ENCODE peak calls at places on chromosomes 5 and 9, in four cellular contexts. X is upper lobe of left lung, U is GM23338, H is HCT116. E is an unnamed sample.

GRCh38 chr9:35755071-35755470 is 995 bp upstream of the MSMP start:
- DNase-seq in X (no peak), H (no peak), U (no peak), E (no peak)

GRCh38 chr9:20065076-20065475 is 276.2 kb upstream of the SLC24A2 start:
- DNase-seq in X (no peak), H (no peak), U (no peak), E (no peak)

GRCh38 chr5:87361031-87361443 is 51.7 kb downstream of the CCNH start:
- DNase-seq in H (no peak), X (no peak), U (no peak), E (no peak)

GRCh38 chr5:171449426-171449825 is 30.0 kb downstream of the FGF18 start:
- DNase-seq in X (no peak), U (no peak), H (no peak), E (no peak)

GRCh38 chr9:2015581-2016410 is 649 bp downstream of the SMARCA2 start:
- DNase-seq in X (peak), U (peak), H (no peak), E (no peak)

GRCh38 chr5:181221105-181221791 is 1.8 kb upstream of the TRIM41 start:
- DNase-seq in H (no peak), X (peak), U (peak), E (no peak)

GRCh38 chr5:33153891-33154290 is 286.9 kb upstream of the TARS1 start:
- DNase-seq in H (no peak), X (no peak), U (no peak), E (no peak)

GRCh38 chr9:109520475-109521132 is 22.5 kb upstream of the PTPN3 start:
- DNase-seq in U (peak), X (peak), H (peak), E (no peak)

GRCh38 chr9:127828262-127829031 is 25.8 kb downstream of the FPGS start:
- DNase-seq in U (peak), H (peak), X (peak), E (no peak)
- TF ChIP-seq POLR2AphosphoS5 in U (peak), H (peak), X (peak), E (peak)

GRCh38 chr9:94922098-94922607 is 195.7 kb downstream of the AOPEP start:
- DNase-seq in H (no peak), U (no peak), X (peak), E (no peak)
- TF ChIP-seq POLR2AphosphoS5 in H (no peak), U (no peak), X (no peak), E (no peak)

DNA sequence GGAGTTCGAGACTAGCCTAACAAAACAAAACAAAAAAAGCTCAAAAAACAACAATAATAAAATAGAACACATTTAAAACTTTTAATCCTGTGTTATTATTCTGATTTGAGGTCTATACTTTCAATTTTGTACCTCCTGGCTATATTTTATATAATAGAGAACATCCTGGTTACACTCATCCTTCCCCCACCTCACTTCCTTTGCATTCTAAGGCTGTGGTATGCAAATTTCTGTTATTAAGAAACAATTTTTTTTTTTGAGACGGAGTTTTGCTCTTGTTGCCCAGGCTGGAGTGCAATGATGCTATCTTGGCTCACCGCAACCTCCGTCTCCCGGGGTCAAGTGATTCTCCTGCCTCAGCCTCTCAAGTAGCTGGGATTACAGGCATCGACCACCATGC is 3.1 kb upstream of the RPL37 start:
- DNase-seq in H (no peak), U (no peak), X (no peak), E (no peak)
- TF ChIP-seq POLR2AphosphoS5 in H (no peak), U (no peak), X (no peak), E (no peak)

GRCh38 chr5:179818746-179819295 is 1.9 kb upstream of the SQSTM1 start:
- DNase-seq in X (peak), U (peak), H (peak), E (peak)
- TF ChIP-seq POLR2AphosphoS5 in X (peak), U (peak), H (peak), E (peak)